ENCODE peak calls at places on chromosomes 3 and 15, in seven cellular contexts. One of them, this sample, is unnamed.

GRCh38 chr3:103459815-103460214 is 1025.0 kb downstream of the ZPLD1 start:
- DNase-seq in RWPE2: no peak
- DNase-seq in Panc1: no peak
- DNase-seq in CD8-positive, alpha-beta T cell: no peak
- DNase-seq in IMR-90: no peak
- DNase-seq in uterus: no peak
- DNase-seq in sigmoid colon: no peak
- DNase-seq in this sample: no peak

GRCh38 chr15:29319823-29320222 is 50.2 kb upstream of the NSMCE3 start:
- DNase-seq in IMR-90: no peak
- DNase-seq in RWPE2: no peak
- DNase-seq in sigmoid colon: no peak
- DNase-seq in CD8-positive, alpha-beta T cell: no peak
- DNase-seq in Panc1: no peak
- DNase-seq in uterus: no peak
- DNase-seq in this sample: no peak

GRCh38 chr3:150414273-150414672 is 6.2 kb downstream of the TSC22D2 start:
- DNase-seq in RWPE2: no peak
- DNase-seq in IMR-90: peak; percentile 58
- DNase-seq in CD8-positive, alpha-beta T cell: no peak
- DNase-seq in Panc1: no peak
- DNase-seq in sigmoid colon: no peak
- DNase-seq in uterus: no peak
- DNase-seq in this sample: no peak

GRCh38 chr3:135056733-135057310 is 261.8 kb downstream of the EPHB1 start:
- DNase-seq in Panc1: no peak
- DNase-seq in uterus: no peak
- DNase-seq in sigmoid colon: no peak
- DNase-seq in IMR-90: no peak
- DNase-seq in RWPE2: no peak
- DNase-seq in CD8-positive, alpha-beta T cell: no peak
- DNase-seq in this sample: no peak

GRCh38 chr15:43517354-43518072 is at the start of gene MAP1A:
- DNase-seq in uterus: peak; percentile 53
- DNase-seq in IMR-90: peak; percentile 71
- DNase-seq in RWPE2: no peak
- DNase-seq in sigmoid colon: peak; percentile 89
- DNase-seq in CD8-positive, alpha-beta T cell: no peak
- DNase-seq in Panc1: no peak
- DNase-seq in this sample: peak; percentile 71

GRCh38 chr15:77633134-77633912 is 611 bp upstream of the LINGO1 start:
- DNase-seq in CD8-positive, alpha-beta T cell: peak; percentile 56
- DNase-seq in uterus: peak; percentile 85
- DNase-seq in IMR-90: peak; percentile 70
- DNase-seq in RWPE2: peak; percentile 91
- DNase-seq in sigmoid colon: peak; percentile 88
- DNase-seq in Panc1: peak; percentile 57
- DNase-seq in this sample: peak; percentile 90

GRCh38 chr15:34883042-34883441 is 86.5 kb downstream of the AQR start:
- DNase-seq in IMR-90: peak; percentile 28
- DNase-seq in uterus: no peak
- DNase-seq in sigmoid colon: no peak
- DNase-seq in RWPE2: no peak
- DNase-seq in Panc1: no peak
- DNase-seq in CD8-positive, alpha-beta T cell: no peak
- DNase-seq in this sample: no peak

GRCh38 chr3:194102436-194102835 is 33.5 kb upstream of the HES1 start:
- DNase-seq in uterus: no peak
- DNase-seq in IMR-90: no peak
- DNase-seq in CD8-positive, alpha-beta T cell: no peak
- DNase-seq in RWPE2: no peak
- DNase-seq in Panc1: no peak
- DNase-seq in sigmoid colon: no peak
- DNase-seq in this sample: no peak

GRCh38 chr15:65869954-65870871 is 922 bp downstream of the RAB11A start:
- DNase-seq in sigmoid colon: peak; percentile 68
- DNase-seq in RWPE2: peak; percentile 76
- DNase-seq in CD8-positive, alpha-beta T cell: peak; percentile 37
- DNase-seq in uterus: peak; percentile 26
- DNase-seq in Panc1: no peak
- DNase-seq in IMR-90: peak; percentile 31
- DNase-seq in this sample: peak; percentile 57

GRCh38 chr3:70811880-70812279 is 499.4 kb upstream of the MDFIC2 start:
- DNase-seq in sigmoid colon: peak; percentile 70
- DNase-seq in RWPE2: no peak
- DNase-seq in IMR-90: peak; percentile 81
- DNase-seq in uterus: no peak
- DNase-seq in Panc1: no peak
- DNase-seq in CD8-positive, alpha-beta T cell: no peak
- DNase-seq in this sample: no peak

GRCh38 chr3:150407818-150408231 is 273 bp upstream of the TSC22D2 start:
- DNase-seq in IMR-90: peak; percentile 74
- DNase-seq in Panc1: no peak
- DNase-seq in uterus: peak; percentile 98
- DNase-seq in RWPE2: no peak
- DNase-seq in CD8-positive, alpha-beta T cell: peak; percentile 97
- DNase-seq in sigmoid colon: peak; percentile 98
- DNase-seq in this sample: peak; percentile 95

GRCh38 chr15:66080791-66081475 is 172.6 kb downstream of the MEGF11 start:
- DNase-seq in uterus: peak; percentile 22
- DNase-seq in IMR-90: peak; percentile 58
- DNase-seq in sigmoid colon: peak; percentile 58
- DNase-seq in RWPE2: peak; percentile 73
- DNase-seq in CD8-positive, alpha-beta T cell: no peak
- DNase-seq in Panc1: no peak
- DNase-seq in this sample: peak; percentile 68

GRCh38 chr15:92306662-92307061 is 87.0 kb upstream of the ST8SIA2 start:
- DNase-seq in CD8-positive, alpha-beta T cell: no peak
- DNase-seq in RWPE2: no peak
- DNase-seq in Panc1: no peak
- DNase-seq in IMR-90: no peak
- DNase-seq in uterus: no peak
- DNase-seq in sigmoid colon: no peak
- DNase-seq in this sample: no peak

GRCh38 chr3:48013288-48013980 is 2.8 kb downstream of the MAP4 start:
- DNase-seq in CD8-positive, alpha-beta T cell: no peak
- DNase-seq in IMR-90: peak; percentile 91
- DNase-seq in sigmoid colon: peak; percentile 83
- DNase-seq in Panc1: no peak
- DNase-seq in uterus: no peak
- DNase-seq in RWPE2: no peak
- DNase-seq in this sample: peak; percentile 21

GRCh38 chr15:91203619-91204018 is 103.6 kb downstream of the SV2B start:
- DNase-seq in IMR-90: no peak
- DNase-seq in RWPE2: no peak
- DNase-seq in sigmoid colon: no peak
- DNase-seq in CD8-positive, alpha-beta T cell: no peak
- DNase-seq in Panc1: no peak
- DNase-seq in uterus: no peak
- DNase-seq in this sample: no peak

GRCh38 chr15:38438031-38438986 is 15.6 kb upstream of the FAM98B start:
- DNase-seq in sigmoid colon: no peak
- DNase-seq in Panc1: no peak
- DNase-seq in CD8-positive, alpha-beta T cell: no peak
- DNase-seq in uterus: no peak
- DNase-seq in RWPE2: no peak
- DNase-seq in IMR-90: peak; percentile 14
- DNase-seq in this sample: no peak

GRCh38 chr3:146640955-146641867 is 36.1 kb upstream of the PLSCR5 start:
- DNase-seq in uterus: no peak
- DNase-seq in Panc1: no peak
- DNase-seq in RWPE2: no peak
- DNase-seq in IMR-90: peak; percentile 37
- DNase-seq in CD8-positive, alpha-beta T cell: no peak
- DNase-seq in sigmoid colon: no peak
- DNase-seq in this sample: no peak

GRCh38 chr3:73243740-73244139 is 182.3 kb downstream of the EBLN2 start:
- DNase-seq in Panc1: no peak
- DNase-seq in uterus: no peak
- DNase-seq in IMR-90: no peak
- DNase-seq in sigmoid colon: no peak
- DNase-seq in CD8-positive, alpha-beta T cell: no peak
- DNase-seq in RWPE2: no peak
- DNase-seq in this sample: no peak

GRCh38 chr3:2810723-2811122 is 299.5 kb downstream of the IL5RA start:
- DNase-seq in RWPE2: no peak
- DNase-seq in sigmoid colon: no peak
- DNase-seq in Panc1: no peak
- DNase-seq in uterus: no peak
- DNase-seq in IMR-90: no peak
- DNase-seq in CD8-positive, alpha-beta T cell: no peak
- DNase-seq in this sample: no peak

GRCh38 chr15:94793641-94794040 is 562.3 kb downstream of the MCTP2 start:
- DNase-seq in RWPE2: peak; percentile 63
- DNase-seq in uterus: no peak
- DNase-seq in Panc1: no peak
- DNase-seq in IMR-90: peak; percentile 69
- DNase-seq in sigmoid colon: no peak
- DNase-seq in CD8-positive, alpha-beta T cell: no peak
- DNase-seq in this sample: no peak

GRCh38 chr15:94791008-94791407 is 559.6 kb downstream of the MCTP2 start:
- DNase-seq in RWPE2: no peak
- DNase-seq in CD8-positive, alpha-beta T cell: no peak
- DNase-seq in uterus: no peak
- DNase-seq in Panc1: no peak
- DNase-seq in IMR-90: no peak
- DNase-seq in sigmoid colon: no peak
- DNase-seq in this sample: no peak

GRCh38 chr15:94792166-94792565 is 560.8 kb downstream of the MCTP2 start:
- DNase-seq in Panc1: no peak
- DNase-seq in CD8-positive, alpha-beta T cell: no peak
- DNase-seq in uterus: no peak
- DNase-seq in IMR-90: peak; percentile 79
- DNase-seq in RWPE2: peak; percentile 68
- DNase-seq in sigmoid colon: no peak
- DNase-seq in this sample: no peak

GRCh38 chr15:94791516-94791915 is 560.2 kb downstream of the MCTP2 start:
- DNase-seq in uterus: no peak
- DNase-seq in CD8-positive, alpha-beta T cell: no peak
- DNase-seq in IMR-90: no peak
- DNase-seq in RWPE2: no peak
- DNase-seq in sigmoid colon: no peak
- DNase-seq in Panc1: no peak
- DNase-seq in this sample: no peak
- H3K4me3 ChIP-seq in uterus: no peak overlapping the region
- H3K4me3 ChIP-seq in CD8-positive, alpha-beta T cell: no peak overlapping the region
- H3K4me3 ChIP-seq in IMR-90: no peak overlapping the region
- H3K4me3 ChIP-seq in RWPE2: no peak overlapping the region
- H3K4me3 ChIP-seq in sigmoid colon: no peak overlapping the region
- H3K4me3 ChIP-seq in Panc1: no peak overlapping the region
- H3K4me3 ChIP-seq in this sample: no peak overlapping the region

GRCh38 chr3:186618318-186618938 is 5.6 kb downstream of the AHSG start:
- DNase-seq in CD8-positive, alpha-beta T cell: no peak
- DNase-seq in uterus: no peak
- DNase-seq in Panc1: no peak
- DNase-seq in sigmoid colon: no peak
- DNase-seq in IMR-90: no peak
- DNase-seq in RWPE2: no peak
- DNase-seq in this sample: peak; percentile 12

GRCh38 chr3:186614597-186615483 is 2.0 kb downstream of the AHSG start:
- DNase-seq in Panc1: peak; percentile 78
- DNase-seq in sigmoid colon: peak; percentile 77
- DNase-seq in RWPE2: no peak
- DNase-seq in IMR-90: peak; percentile 66
- DNase-seq in uterus: peak; percentile 66
- DNase-seq in CD8-positive, alpha-beta T cell: peak; percentile 76
- DNase-seq in this sample: peak; percentile 76

GRCh38 chr3:186619787-186620212 is 6.9 kb downstream of the AHSG start:
- DNase-seq in CD8-positive, alpha-beta T cell: no peak
- DNase-seq in uterus: no peak
- DNase-seq in IMR-90: no peak
- DNase-seq in RWPE2: no peak
- DNase-seq in sigmoid colon: no peak
- DNase-seq in Panc1: no peak
- DNase-seq in this sample: no peak

GRCh38 chr3:186616299-186616617 is 3.4 kb downstream of the AHSG start:
- DNase-seq in uterus: no peak
- DNase-seq in Panc1: no peak
- DNase-seq in sigmoid colon: no peak
- DNase-seq in IMR-90: no peak
- DNase-seq in RWPE2: no peak
- DNase-seq in CD8-positive, alpha-beta T cell: no peak
- DNase-seq in this sample: no peak

GRCh38 chr3:186617038-186617934 is 4.4 kb downstream of the AHSG start:
- DNase-seq in uterus: peak; percentile 67
- DNase-seq in sigmoid colon: peak; percentile 87
- DNase-seq in CD8-positive, alpha-beta T cell: peak; percentile 87
- DNase-seq in IMR-90: peak; percentile 96
- DNase-seq in RWPE2: peak; percentile 96
- DNase-seq in Panc1: peak; percentile 78
- DNase-seq in this sample: peak; percentile 90
- H3K27ac ChIP-seq in uterus: no peak overlapping the region
- H3K27ac ChIP-seq in sigmoid colon: no peak overlapping the region
- H3K27ac ChIP-seq in CD8-positive, alpha-beta T cell: no peak overlapping the region
- H3K27ac ChIP-seq in IMR-90: no peak overlapping the region
- H3K27ac ChIP-seq in RWPE2: peak overlapping the region; percentile 54
- H3K27ac ChIP-seq in Panc1: no peak overlapping the region
- H3K27ac ChIP-seq in this sample: no peak overlapping the region

DNA sequence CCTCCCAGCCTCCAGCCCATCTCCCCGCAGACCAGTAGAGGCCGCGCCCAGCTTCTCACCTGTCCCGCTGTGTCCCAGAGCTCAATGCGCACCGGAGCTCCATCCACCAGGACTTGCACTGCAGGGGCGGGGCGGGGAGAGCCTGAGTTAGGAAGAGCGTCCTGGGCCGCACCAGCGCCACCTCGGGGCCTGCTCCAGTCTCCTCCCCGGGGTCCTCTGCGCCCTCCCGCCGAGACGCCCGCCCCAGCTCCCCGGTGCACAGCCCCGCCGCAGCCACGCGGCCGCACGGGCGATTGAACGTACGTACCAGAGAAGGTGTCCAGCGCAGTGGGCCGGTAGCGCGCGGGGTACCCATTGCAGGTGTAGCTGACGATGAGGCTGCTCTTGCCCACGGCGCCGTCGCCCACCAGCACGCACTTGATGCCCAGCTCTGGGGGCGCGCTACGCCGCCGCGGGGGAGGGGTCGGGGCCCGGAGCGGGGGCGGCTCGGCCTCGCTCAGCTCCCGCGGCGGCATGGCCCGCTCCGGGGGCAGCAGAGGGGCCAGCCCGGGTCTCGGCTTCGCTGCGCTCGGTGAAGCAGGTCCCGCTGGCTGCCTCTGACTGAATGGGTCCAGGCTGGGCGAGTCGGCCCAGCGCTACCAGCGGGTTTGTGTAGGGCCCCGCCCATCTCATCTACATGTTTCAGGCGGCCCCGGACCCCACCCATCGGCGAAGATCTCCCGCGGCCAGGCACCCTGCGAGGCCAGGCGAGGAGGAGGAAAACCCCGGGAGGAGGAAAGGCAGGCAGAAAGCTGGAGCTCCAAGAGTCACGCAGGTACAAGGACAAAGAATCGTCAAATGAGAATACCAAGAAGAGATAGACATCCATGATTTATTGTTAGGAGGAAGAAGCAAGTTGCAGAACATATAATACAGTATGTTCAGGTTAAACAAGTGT is at the start of gene RHOV:
- DNase-seq in CD8-positive, alpha-beta T cell: peak; percentile 57
- DNase-seq in RWPE2: peak; percentile 93
- DNase-seq in uterus: no peak
- DNase-seq in IMR-90: peak; percentile 29
- DNase-seq in Panc1: no peak
- DNase-seq in sigmoid colon: peak; percentile 72
- DNase-seq in this sample: peak; percentile 77
- TF ChIP-seq CTCF in CD8-positive, alpha-beta T cell: peak; percentile 18
- TF ChIP-seq CTCF in RWPE2: peak; percentile 84
- TF ChIP-seq CTCF in uterus: no peak
- TF ChIP-seq CTCF in IMR-90: peak; percentile 40
- TF ChIP-seq CTCF in Panc1: no peak
- TF ChIP-seq CTCF in sigmoid colon: no peak
- TF ChIP-seq CTCF in this sample: no peak

GRCh38 chr15:41331281-41331680 is 1.1 kb downstream of the OIP5 start:
- DNase-seq in sigmoid colon: no peak
- DNase-seq in IMR-90: no peak
- DNase-seq in Panc1: no peak
- DNase-seq in uterus: no peak
- DNase-seq in CD8-positive, alpha-beta T cell: no peak
- DNase-seq in RWPE2: no peak
- DNase-seq in this sample: no peak
- H3K4me3 ChIP-seq in sigmoid colon: no peak overlapping the region
- H3K4me3 ChIP-seq in IMR-90: no peak overlapping the region
- H3K4me3 ChIP-seq in Panc1: peak overlapping the region; percentile 88
- H3K4me3 ChIP-seq in uterus: no peak overlapping the region
- H3K4me3 ChIP-seq in CD8-positive, alpha-beta T cell: no peak overlapping the region
- H3K4me3 ChIP-seq in RWPE2: peak overlapping the region; percentile 82
- H3K4me3 ChIP-seq in this sample: no peak overlapping the region

This sample was measured in thyroid gland.